ENCODE peak calls at places on chromosome 10, in six cellular contexts. One of them, this sample, is unnamed.

GRCh38 chr10:119029613-119030420 is at the start of gene NANOS1:
- DNase-seq in epithelial cell of esophagus: no peak
- DNase-seq in heart right ventricle: no peak
- DNase-seq in sigmoid colon: no peak
- DNase-seq in stimulated activated CD8-positive, alpha-beta memory T cell treated with anti-CD3 and anti-CD28 coated beads, Interleukin-4, amount 100 ng/mL, for 48 hours: peak; percentile 44
- DNase-seq in dorsolateral prefrontal cortex: no peak
- DNase-seq in this sample: no peak

GRCh38 chr10:120978589-120979252 is 127.6 kb downstream of the WDR11 start:
- DNase-seq in epithelial cell of esophagus: no peak
- DNase-seq in heart right ventricle: no peak
- DNase-seq in sigmoid colon: no peak
- DNase-seq in stimulated activated CD8-positive, alpha-beta memory T cell treated with anti-CD3 and anti-CD28 coated beads, Interleukin-4, amount 100 ng/mL, for 48 hours: no peak
- DNase-seq in dorsolateral prefrontal cortex: no peak
- DNase-seq in this sample: no peak

GRCh38 chr10:125991009-125991788 is 94.8 kb downstream of the FANK1 start:
- DNase-seq in epithelial cell of esophagus: peak; percentile 46
- DNase-seq in heart right ventricle: no peak
- DNase-seq in sigmoid colon: no peak
- DNase-seq in stimulated activated CD8-positive, alpha-beta memory T cell treated with anti-CD3 and anti-CD28 coated beads, Interleukin-4, amount 100 ng/mL, for 48 hours: no peak
- DNase-seq in dorsolateral prefrontal cortex: no peak
- DNase-seq in this sample: no peak

GRCh38 chr10:43344051-43344450 is 27.4 kb upstream of the FXYD4 start:
- DNase-seq in epithelial cell of esophagus: peak; percentile 17
- DNase-seq in heart right ventricle: no peak
- DNase-seq in sigmoid colon: no peak
- DNase-seq in stimulated activated CD8-positive, alpha-beta memory T cell treated with anti-CD3 and anti-CD28 coated beads, Interleukin-4, amount 100 ng/mL, for 48 hours: no peak
- DNase-seq in dorsolateral prefrontal cortex: no peak
- DNase-seq in this sample: no peak

GRCh38 chr10:123580426-123580825 is 85.7 kb upstream of the GPR26 start:
- DNase-seq in epithelial cell of esophagus: no peak
- DNase-seq in heart right ventricle: no peak
- DNase-seq in sigmoid colon: no peak
- DNase-seq in stimulated activated CD8-positive, alpha-beta memory T cell treated with anti-CD3 and anti-CD28 coated beads, Interleukin-4, amount 100 ng/mL, for 48 hours: no peak
- DNase-seq in dorsolateral prefrontal cortex: no peak
- DNase-seq in this sample: no peak

GRCh38 chr10:80537086-80537704 is 507 bp upstream of the SH2D4B start:
- DNase-seq in epithelial cell of esophagus: no peak
- DNase-seq in heart right ventricle: no peak
- DNase-seq in sigmoid colon: no peak
- DNase-seq in stimulated activated CD8-positive, alpha-beta memory T cell treated with anti-CD3 and anti-CD28 coated beads, Interleukin-4, amount 100 ng/mL, for 48 hours: no peak
- DNase-seq in dorsolateral prefrontal cortex: no peak
- DNase-seq in this sample: no peak

GRCh38 chr10:107418411-107418810 is 253.9 kb upstream of the SORCS1 start:
- DNase-seq in epithelial cell of esophagus: no peak
- DNase-seq in heart right ventricle: no peak
- DNase-seq in sigmoid colon: no peak
- DNase-seq in stimulated activated CD8-positive, alpha-beta memory T cell treated with anti-CD3 and anti-CD28 coated beads, Interleukin-4, amount 100 ng/mL, for 48 hours: no peak
- DNase-seq in dorsolateral prefrontal cortex: no peak
- DNase-seq in this sample: no peak

GRCh38 chr10:3500408-3500856 is 284.6 kb downstream of the KLF6 start:
- DNase-seq in epithelial cell of esophagus: peak; percentile 72
- DNase-seq in heart right ventricle: peak; percentile 73
- DNase-seq in sigmoid colon: peak; percentile 90
- DNase-seq in stimulated activated CD8-positive, alpha-beta memory T cell treated with anti-CD3 and anti-CD28 coated beads, Interleukin-4, amount 100 ng/mL, for 48 hours: no peak
- DNase-seq in dorsolateral prefrontal cortex: peak; percentile 78
- DNase-seq in this sample: no peak

GRCh38 chr10:133225707-133226191 is 4.3 kb upstream of the UTF1 start:
- DNase-seq in epithelial cell of esophagus: no peak
- DNase-seq in heart right ventricle: no peak
- DNase-seq in sigmoid colon: no peak
- DNase-seq in stimulated activated CD8-positive, alpha-beta memory T cell treated with anti-CD3 and anti-CD28 coated beads, Interleukin-4, amount 100 ng/mL, for 48 hours: no peak
- DNase-seq in dorsolateral prefrontal cortex: no peak
- DNase-seq in this sample: no peak

GRCh38 chr10:131850490-131850880 is 50.3 kb upstream of the PPP2R2D start:
- DNase-seq in epithelial cell of esophagus: no peak
- DNase-seq in heart right ventricle: no peak
- DNase-seq in sigmoid colon: no peak
- DNase-seq in stimulated activated CD8-positive, alpha-beta memory T cell treated with anti-CD3 and anti-CD28 coated beads, Interleukin-4, amount 100 ng/mL, for 48 hours: no peak
- DNase-seq in dorsolateral prefrontal cortex: no peak
- DNase-seq in this sample: no peak

GRCh38 chr10:124678566-124679240 is 65.5 kb downstream of the FAM53B start:
- DNase-seq in epithelial cell of esophagus: no peak
- DNase-seq in heart right ventricle: no peak
- DNase-seq in sigmoid colon: no peak
- DNase-seq in stimulated activated CD8-positive, alpha-beta memory T cell treated with anti-CD3 and anti-CD28 coated beads, Interleukin-4, amount 100 ng/mL, for 48 hours: no peak
- DNase-seq in dorsolateral prefrontal cortex: no peak
- DNase-seq in this sample: no peak

GRCh38 chr10:64156131-64156530 is 634.9 kb downstream of the REEP3 start:
- DNase-seq in epithelial cell of esophagus: no peak
- DNase-seq in heart right ventricle: no peak
- DNase-seq in sigmoid colon: no peak
- DNase-seq in stimulated activated CD8-positive, alpha-beta memory T cell treated with anti-CD3 and anti-CD28 coated beads, Interleukin-4, amount 100 ng/mL, for 48 hours: no peak
- DNase-seq in dorsolateral prefrontal cortex: no peak
- DNase-seq in this sample: no peak

GRCh38 chr10:31368724-31369123 is 49.7 kb downstream of the ZEB1 start:
- DNase-seq in epithelial cell of esophagus: no peak
- DNase-seq in heart right ventricle: no peak
- DNase-seq in sigmoid colon: no peak
- DNase-seq in stimulated activated CD8-positive, alpha-beta memory T cell treated with anti-CD3 and anti-CD28 coated beads, Interleukin-4, amount 100 ng/mL, for 48 hours: no peak
- DNase-seq in dorsolateral prefrontal cortex: no peak
- DNase-seq in this sample: no peak

GRCh38 chr10:61899045-61899444 is 2.5 kb upstream of the ARID5B start:
- DNase-seq in epithelial cell of esophagus: peak; percentile 89
- DNase-seq in heart right ventricle: no peak
- DNase-seq in sigmoid colon: no peak
- DNase-seq in stimulated activated CD8-positive, alpha-beta memory T cell treated with anti-CD3 and anti-CD28 coated beads, Interleukin-4, amount 100 ng/mL, for 48 hours: no peak
- DNase-seq in dorsolateral prefrontal cortex: no peak
- DNase-seq in this sample: no peak